ENCODE peak calls at places on chromosomes 2 and 18, in four cellular contexts. One of them, this sample, is unnamed.

GRCh38 chr2:241010531-241011295 is 12.3 kb downstream of the SNED1 start:
- DNase-seq in EL: no peak
- DNase-seq in activated T-cell treated with anti-CD3 and anti-CD28 coated beads, Interleukin-2, amount 50 U/mL, for 24 hours: no peak
- DNase-seq in epithelial cell of esophagus: no peak
- DNase-seq in this sample: no peak

GRCh38 chr2:179106342-179107178 is 56.6 kb upstream of the CCDC141 start:
- DNase-seq in EL: peak; percentile 96
- DNase-seq in activated T-cell treated with anti-CD3 and anti-CD28 coated beads, Interleukin-2, amount 50 U/mL, for 24 hours: no peak
- DNase-seq in epithelial cell of esophagus: peak; percentile 99
- DNase-seq in this sample: peak; percentile 94

GRCh38 chr2:239198221-239198620 is 202.6 kb downstream of the HDAC4 start:
- DNase-seq in EL: no peak
- DNase-seq in activated T-cell treated with anti-CD3 and anti-CD28 coated beads, Interleukin-2, amount 50 U/mL, for 24 hours: no peak
- DNase-seq in epithelial cell of esophagus: no peak
- DNase-seq in this sample: no peak

GRCh38 chr18:48663931-48664847 is 125.4 kb downstream of the CTIF start:
- DNase-seq in EL: peak; percentile 51
- DNase-seq in activated T-cell treated with anti-CD3 and anti-CD28 coated beads, Interleukin-2, amount 50 U/mL, for 24 hours: peak; percentile 73
- DNase-seq in epithelial cell of esophagus: peak; percentile 56
- DNase-seq in this sample: no peak

GRCh38 chr2:202339052-202339870 is 36.9 kb upstream of the BMPR2 start:
- DNase-seq in EL: peak; percentile 69
- DNase-seq in activated T-cell treated with anti-CD3 and anti-CD28 coated beads, Interleukin-2, amount 50 U/mL, for 24 hours: no peak
- DNase-seq in epithelial cell of esophagus: peak; percentile 90
- DNase-seq in this sample: no peak

GRCh38 chr2:16608661-16609643 is 56.7 kb downstream of the CYRIA start:
- DNase-seq in EL: peak; percentile 37
- DNase-seq in activated T-cell treated with anti-CD3 and anti-CD28 coated beads, Interleukin-2, amount 50 U/mL, for 24 hours: peak; percentile 93
- DNase-seq in epithelial cell of esophagus: peak; percentile 80
- DNase-seq in this sample: peak; percentile 15

GRCh38 chr2:18907508-18907907 is 318.1 kb upstream of the NT5C1B start:
- DNase-seq in EL: no peak
- DNase-seq in activated T-cell treated with anti-CD3 and anti-CD28 coated beads, Interleukin-2, amount 50 U/mL, for 24 hours: no peak
- DNase-seq in epithelial cell of esophagus: no peak
- DNase-seq in this sample: no peak

GRCh38 chr2:28955492-28955891 is 25.6 kb upstream of the TOGARAM2 start:
- DNase-seq in EL: no peak
- DNase-seq in activated T-cell treated with anti-CD3 and anti-CD28 coated beads, Interleukin-2, amount 50 U/mL, for 24 hours: no peak
- DNase-seq in epithelial cell of esophagus: no peak
- DNase-seq in this sample: no peak

GRCh38 chr2:165471349-165471975 is 2.0 kb downstream of the CSRNP3 start:
- DNase-seq in EL: no peak
- DNase-seq in activated T-cell treated with anti-CD3 and anti-CD28 coated beads, Interleukin-2, amount 50 U/mL, for 24 hours: no peak
- DNase-seq in epithelial cell of esophagus: no peak
- DNase-seq in this sample: no peak

GRCh38 chr18:32372381-32373061 is 98.2 kb downstream of the GAREM1 start:
- DNase-seq in EL: no peak
- DNase-seq in activated T-cell treated with anti-CD3 and anti-CD28 coated beads, Interleukin-2, amount 50 U/mL, for 24 hours: no peak
- DNase-seq in epithelial cell of esophagus: peak; percentile 99
- DNase-seq in this sample: no peak

GRCh38 chr2:193836424-193836823 is 1641.7 kb upstream of the TMEFF2 start:
- DNase-seq in EL: no peak
- DNase-seq in activated T-cell treated with anti-CD3 and anti-CD28 coated beads, Interleukin-2, amount 50 U/mL, for 24 hours: no peak
- DNase-seq in epithelial cell of esophagus: no peak
- DNase-seq in this sample: no peak

GRCh38 chr2:39666489-39667141 is 898 bp downstream of the TMEM178A start:
- DNase-seq in EL: peak; percentile 25
- DNase-seq in activated T-cell treated with anti-CD3 and anti-CD28 coated beads, Interleukin-2, amount 50 U/mL, for 24 hours: no peak
- DNase-seq in epithelial cell of esophagus: no peak
- DNase-seq in this sample: no peak

GRCh38 chr2:152222975-152223638 is 47.5 kb upstream of the STAM2 start:
- DNase-seq in EL: peak; percentile 60
- DNase-seq in activated T-cell treated with anti-CD3 and anti-CD28 coated beads, Interleukin-2, amount 50 U/mL, for 24 hours: no peak
- DNase-seq in epithelial cell of esophagus: peak; percentile 75
- DNase-seq in this sample: peak; percentile 60

GRCh38 chr18:79507546-79508480 is 112.1 kb downstream of the NFATC1 start:
- DNase-seq in EL: peak; percentile 15
- DNase-seq in activated T-cell treated with anti-CD3 and anti-CD28 coated beads, Interleukin-2, amount 50 U/mL, for 24 hours: no peak
- DNase-seq in epithelial cell of esophagus: no peak
- DNase-seq in this sample: no peak

GRCh38 chr2:45728458-45728942 is 77.0 kb downstream of the PRKCE start:
- DNase-seq in EL: no peak
- DNase-seq in activated T-cell treated with anti-CD3 and anti-CD28 coated beads, Interleukin-2, amount 50 U/mL, for 24 hours: no peak
- DNase-seq in epithelial cell of esophagus: no peak
- DNase-seq in this sample: no peak

GRCh38 chr18:478679-479078 is 21.8 kb downstream of the COLEC12 start:
- DNase-seq in EL: no peak
- DNase-seq in activated T-cell treated with anti-CD3 and anti-CD28 coated beads, Interleukin-2, amount 50 U/mL, for 24 hours: no peak
- DNase-seq in epithelial cell of esophagus: no peak
- DNase-seq in this sample: no peak

GRCh38 chr2:71716697-71717624 is 263.6 kb downstream of the DYSF start:
- DNase-seq in EL: peak; percentile 88
- DNase-seq in activated T-cell treated with anti-CD3 and anti-CD28 coated beads, Interleukin-2, amount 50 U/mL, for 24 hours: no peak
- DNase-seq in epithelial cell of esophagus: peak; percentile 8
- DNase-seq in this sample: peak; percentile 81

GRCh38 chr2:28155627-28156026 is 237.0 kb upstream of the FOSL2 start:
- DNase-seq in EL: no peak
- DNase-seq in activated T-cell treated with anti-CD3 and anti-CD28 coated beads, Interleukin-2, amount 50 U/mL, for 24 hours: no peak
- DNase-seq in epithelial cell of esophagus: peak; percentile 27
- DNase-seq in this sample: no peak

GRCh38 chr2:222609391-222609790 is 46.5 kb downstream of the FARSB start:
- DNase-seq in EL: peak; percentile 33
- DNase-seq in activated T-cell treated with anti-CD3 and anti-CD28 coated beads, Interleukin-2, amount 50 U/mL, for 24 hours: no peak
- DNase-seq in epithelial cell of esophagus: no peak
- DNase-seq in this sample: no peak

GRCh38 chr18:62085766-62086165 is 101.1 kb downstream of the PIGN start:
- DNase-seq in EL: peak; percentile 6
- DNase-seq in activated T-cell treated with anti-CD3 and anti-CD28 coated beads, Interleukin-2, amount 50 U/mL, for 24 hours: no peak
- DNase-seq in epithelial cell of esophagus: no peak
- DNase-seq in this sample: no peak

GRCh38 chr2:217277646-217278048 is 417.8 kb upstream of the TNP1 start:
- DNase-seq in EL: peak; percentile 99
- DNase-seq in activated T-cell treated with anti-CD3 and anti-CD28 coated beads, Interleukin-2, amount 50 U/mL, for 24 hours: no peak
- DNase-seq in epithelial cell of esophagus: peak; percentile 83
- DNase-seq in this sample: peak; percentile 81

GRCh38 chr2:239753537-239753936 is 271.6 kb downstream of the NDUFA10 start:
- DNase-seq in EL: no peak
- DNase-seq in activated T-cell treated with anti-CD3 and anti-CD28 coated beads, Interleukin-2, amount 50 U/mL, for 24 hours: no peak
- DNase-seq in epithelial cell of esophagus: no peak
- DNase-seq in this sample: no peak

GRCh38 chr18:49321800-49322461 is 138.5 kb downstream of the DYM start:
- DNase-seq in EL: peak; percentile 73
- DNase-seq in activated T-cell treated with anti-CD3 and anti-CD28 coated beads, Interleukin-2, amount 50 U/mL, for 24 hours: no peak
- DNase-seq in epithelial cell of esophagus: peak; percentile 39
- DNase-seq in this sample: no peak

GRCh38 chr2:20410556-20411277 is 36.2 kb upstream of the RHOB start:
- DNase-seq in EL: no peak
- DNase-seq in activated T-cell treated with anti-CD3 and anti-CD28 coated beads, Interleukin-2, amount 50 U/mL, for 24 hours: no peak
- DNase-seq in epithelial cell of esophagus: no peak
- DNase-seq in this sample: no peak

GRCh38 chr2:159045545-159046454 is 77.4 kb downstream of the TANC1 start:
- DNase-seq in EL: no peak
- DNase-seq in activated T-cell treated with anti-CD3 and anti-CD28 coated beads, Interleukin-2, amount 50 U/mL, for 24 hours: no peak
- DNase-seq in epithelial cell of esophagus: peak; percentile 37
- DNase-seq in this sample: no peak

GRCh38 chr18:62452280-62452824 is 70.5 kb upstream of the ZCCHC2 start:
- DNase-seq in EL: peak; percentile 34
- DNase-seq in activated T-cell treated with anti-CD3 and anti-CD28 coated beads, Interleukin-2, amount 50 U/mL, for 24 hours: no peak
- DNase-seq in epithelial cell of esophagus: peak; percentile 93
- DNase-seq in this sample: no peak

GRCh38 chr2:46956981-46957531 is 41.5 kb upstream of the MCFD2 start:
- DNase-seq in EL: no peak
- DNase-seq in activated T-cell treated with anti-CD3 and anti-CD28 coated beads, Interleukin-2, amount 50 U/mL, for 24 hours: no peak
- DNase-seq in epithelial cell of esophagus: no peak
- DNase-seq in this sample: no peak

GRCh38 chr2:64652231-64653173 is 1.2 kb downstream of the SERTAD2 start:
- DNase-seq in EL: peak; percentile 48
- DNase-seq in activated T-cell treated with anti-CD3 and anti-CD28 coated beads, Interleukin-2, amount 50 U/mL, for 24 hours: peak; percentile 46
- DNase-seq in epithelial cell of esophagus: peak; percentile 71
- DNase-seq in this sample: no peak

GRCh38 chr2:149466635-149467034 is 120.9 kb downstream of the MMADHC start:
- DNase-seq in EL: peak; percentile 57
- DNase-seq in activated T-cell treated with anti-CD3 and anti-CD28 coated beads, Interleukin-2, amount 50 U/mL, for 24 hours: no peak
- DNase-seq in epithelial cell of esophagus: no peak
- DNase-seq in this sample: no peak

GRCh38 chr2:193679850-193680249 is 1485.1 kb upstream of the TMEFF2 start:
- DNase-seq in EL: no peak
- DNase-seq in activated T-cell treated with anti-CD3 and anti-CD28 coated beads, Interleukin-2, amount 50 U/mL, for 24 hours: no peak
- DNase-seq in epithelial cell of esophagus: no peak
- DNase-seq in this sample: no peak

GRCh38 chr2:113240150-113240914 is 38.4 kb downstream of the PAX8 start:
- DNase-seq in EL: peak; percentile 88
- DNase-seq in activated T-cell treated with anti-CD3 and anti-CD28 coated beads, Interleukin-2, amount 50 U/mL, for 24 hours: no peak
- DNase-seq in epithelial cell of esophagus: peak; percentile 98
- DNase-seq in this sample: peak; percentile 70

GRCh38 chr2:63486861-63487290 is 101.4 kb downstream of the WDPCP start:
- DNase-seq in EL: no peak
- DNase-seq in activated T-cell treated with anti-CD3 and anti-CD28 coated beads, Interleukin-2, amount 50 U/mL, for 24 hours: no peak
- DNase-seq in epithelial cell of esophagus: no peak
- DNase-seq in this sample: no peak

GRCh38 chr18:25044694-25045093 is 307.3 kb downstream of the ZNF521 start:
- DNase-seq in EL: no peak
- DNase-seq in activated T-cell treated with anti-CD3 and anti-CD28 coated beads, Interleukin-2, amount 50 U/mL, for 24 hours: no peak
- DNase-seq in epithelial cell of esophagus: no peak
- DNase-seq in this sample: no peak

GRCh38 chr2:99940963-99941362 is 201.4 kb downstream of the AFF3 start:
- DNase-seq in EL: no peak
- DNase-seq in activated T-cell treated with anti-CD3 and anti-CD28 coated beads, Interleukin-2, amount 50 U/mL, for 24 hours: no peak
- DNase-seq in epithelial cell of esophagus: no peak
- DNase-seq in this sample: no peak

GRCh38 chr2:233331536-233331935 is 22.8 kb upstream of the DGKD start:
- DNase-seq in EL: no peak
- DNase-seq in activated T-cell treated with anti-CD3 and anti-CD28 coated beads, Interleukin-2, amount 50 U/mL, for 24 hours: peak; percentile 75
- DNase-seq in epithelial cell of esophagus: no peak
- DNase-seq in this sample: no peak

GRCh38 chr2:6808426-6808825 is 57.3 kb downstream of the CMPK2 start:
- DNase-seq in EL: no peak
- DNase-seq in activated T-cell treated with anti-CD3 and anti-CD28 coated beads, Interleukin-2, amount 50 U/mL, for 24 hours: no peak
- DNase-seq in epithelial cell of esophagus: no peak
- DNase-seq in this sample: no peak

GRCh38 chr2:113164930-113165585 is 8.7 kb upstream of the PSD4 start:
- DNase-seq in EL: no peak
- DNase-seq in activated T-cell treated with anti-CD3 and anti-CD28 coated beads, Interleukin-2, amount 50 U/mL, for 24 hours: no peak
- DNase-seq in epithelial cell of esophagus: no peak
- DNase-seq in this sample: no peak

GRCh38 chr2:209368924-209369323 is 54.9 kb upstream of the MAP2 start:
- DNase-seq in EL: peak; percentile 99
- DNase-seq in activated T-cell treated with anti-CD3 and anti-CD28 coated beads, Interleukin-2, amount 50 U/mL, for 24 hours: no peak
- DNase-seq in epithelial cell of esophagus: peak; percentile 99
- DNase-seq in this sample: peak; percentile 48

This sample was measured in HFF-Myc.